ENCODE peak calls at places on chromosome 3, in four cellular contexts. W, D, Y and C are unnamed samples.
A peak's percentile ranks its signal among the peaks of the same experiment; 100 is the strongest.

GRCh38 chr3:142649996-142650693 is 54.0 kb downstream of the PLS1 start:
- DNase-seq in W (no peak), Y (no peak), D (no peak), C (no peak)

GRCh38 chr3:46501702-46502101 is 3.9 kb downstream of the RTP3 start:
- DNase-seq in D (no peak), Y (no peak), W (no peak), C (no peak)

GRCh38 chr3:23480324-23480704 is 277.2 kb downstream of the UBE2E2 start:
- DNase-seq in D (no peak), Y (no peak), W (peak; percentile 38), C (no peak)

GRCh38 chr3:158731938-158732855 is at the start of gene RARRES1:
- DNase-seq in W (peak; percentile 64), Y (no peak), D (no peak), C (no peak)

GRCh38 chr3:169579086-169579485 is 84.4 kb downstream of the MECOM start:
- DNase-seq in Y (no peak), D (no peak), W (no peak), C (no peak)

GRCh38 chr3:65876028-65876420 is 162.7 kb downstream of the MAGI1 start:
- DNase-seq in Y (no peak), D (no peak), W (no peak), C (no peak)

GRCh38 chr3:139088462-139089324 is 44.0 kb upstream of the PRR23C start:
- DNase-seq in D (no peak), Y (no peak), W (no peak), C (no peak)

GRCh38 chr3:187935623-187936156 is 190.4 kb upstream of the BCL6 start:
- DNase-seq in W (no peak), Y (no peak), D (no peak), C (no peak)

GRCh38 chr3:43296565-43296964 is 10.2 kb downstream of the SNRK start:
- DNase-seq in Y (peak; percentile 13), W (no peak), D (no peak), C (no peak)

GRCh38 chr3:113947372-113948014 is at the start of gene ZDHHC23:
- DNase-seq in Y (peak; percentile 59), W (peak; percentile 68), D (peak; percentile 40), C (peak; percentile 78)

GRCh38 chr3:12288466-12289129 is at the start of gene PPARG:
- DNase-seq in W (peak; percentile 30), D (peak; percentile 54), Y (no peak), C (peak; percentile 51)

GRCh38 chr3:16441306-16441898 is 72.1 kb downstream of the RFTN1 start:
- DNase-seq in W (no peak), Y (no peak), D (no peak), C (no peak)

GRCh38 chr3:134376786-134377431 is 2.7 kb upstream of the AMOTL2 start:
- DNase-seq in D (no peak), Y (no peak), W (no peak), C (no peak)

GRCh38 chr3:39232859-39233258 is 40.5 kb upstream of the XIRP1 start:
- DNase-seq in D (no peak), W (no peak), Y (no peak), C (no peak)
- TF ChIP-seq ELF4 in D (no peak), W (no peak), Y (no peak), C (no peak)

DNA sequence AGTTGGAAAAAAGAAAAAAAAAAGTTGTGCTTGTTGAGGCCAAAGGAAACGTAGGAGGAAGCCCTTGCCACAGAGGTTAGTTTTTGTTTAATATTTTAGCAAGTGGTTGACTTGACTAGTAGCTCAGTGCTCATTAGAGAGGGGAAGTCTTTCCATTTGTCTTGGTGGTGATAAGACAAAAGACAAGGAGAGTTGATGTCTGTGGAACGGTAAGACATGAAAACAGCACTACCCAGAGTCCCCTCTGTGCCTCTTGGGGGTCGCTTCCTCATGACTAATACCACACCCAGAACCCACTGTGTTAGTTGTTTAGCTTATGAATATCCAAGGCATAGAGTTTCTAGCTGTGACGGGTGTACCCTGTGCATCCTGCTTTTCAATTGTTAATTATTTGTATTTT is 211.4 kb downstream of the ITPR1 start:
- DNase-seq in D (no peak), Y (no peak), W (no peak), C (no peak)
- TF ChIP-seq ELF4 in D (no peak), Y (no peak), W (no peak), C (no peak)

GRCh38 chr3:39910828-39911464 is 101.5 kb downstream of the MYRIP start:
- DNase-seq in Y (no peak), W (no peak), D (peak; percentile 86), C (no peak)

GRCh38 chr3:39910135-39910534 is 100.7 kb downstream of the MYRIP start:
- DNase-seq in W (no peak), Y (no peak), D (no peak), C (no peak)

GRCh38 chr3:39907981-39908380 is 98.6 kb downstream of the MYRIP start:
- DNase-seq in Y (no peak), W (no peak), D (no peak), C (no peak)

GRCh38 chr3:39915027-39915426 is 105.6 kb downstream of the MYRIP start:
- DNase-seq in W (no peak), Y (no peak), D (no peak), C (no peak)

DNA sequence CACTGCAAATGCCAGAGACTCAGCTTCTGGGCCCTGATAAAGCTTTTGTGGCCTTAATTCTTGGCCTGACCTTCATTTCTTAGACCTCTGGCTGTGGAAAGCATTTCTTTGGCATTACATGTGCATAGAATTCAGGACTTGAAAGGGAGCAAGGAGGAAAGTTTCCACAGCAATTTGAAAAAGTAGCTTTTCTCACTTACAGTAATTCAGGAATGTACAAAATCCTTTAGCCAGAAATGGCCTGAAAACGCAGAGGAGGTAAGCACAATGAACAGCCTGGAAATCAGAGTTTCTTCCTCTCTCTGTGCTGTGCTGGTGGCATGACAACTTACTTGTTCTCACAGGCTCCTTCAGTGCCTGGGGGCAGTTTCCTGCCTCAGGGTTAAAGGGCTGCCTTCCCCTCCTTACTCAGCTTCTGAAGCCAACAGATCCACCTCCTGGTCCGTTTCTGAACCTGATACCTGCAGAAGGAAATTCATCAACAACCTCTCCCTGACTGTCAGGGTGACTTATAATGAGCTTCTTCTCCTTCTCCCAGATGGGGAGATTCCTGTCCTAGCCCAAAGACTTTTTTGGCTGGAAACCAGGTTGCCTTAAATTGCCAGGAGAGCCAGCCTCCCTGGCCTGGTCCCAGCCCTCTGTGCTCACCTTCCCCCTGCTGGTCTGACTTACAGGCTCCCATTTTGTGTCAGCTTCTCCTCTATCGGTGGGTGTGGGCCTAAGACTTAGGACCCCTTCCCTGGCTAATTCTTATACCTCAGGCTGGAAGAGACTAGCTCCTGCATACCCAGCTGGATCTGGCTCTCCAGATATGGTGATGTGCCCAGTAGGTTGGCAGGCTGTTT is 102.3 kb downstream of the MYRIP start:
- DNase-seq in D (peak; percentile 23), W (peak; percentile 18), Y (no peak), C (no peak)
- TF ChIP-seq ELF4 in D (no peak), W (no peak), Y (no peak), C (no peak)

GRCh38 chr3:115402651-115403050 is 220.7 kb upstream of the GAP43 start:
- DNase-seq in D (no peak), Y (no peak), W (no peak), C (no peak)

GRCh38 chr3:115401298-115401697 is 222.0 kb upstream of the GAP43 start:
- DNase-seq in W (no peak), D (no peak), Y (no peak), C (no peak)

GRCh38 chr3:115399751-115400150 is 223.6 kb upstream of the GAP43 start:
- DNase-seq in W (no peak), Y (no peak), D (no peak), C (no peak)

GRCh38 chr3:115403791-115404190 is 219.5 kb upstream of the GAP43 start:
- DNase-seq in D (no peak), Y (no peak), W (no peak), C (no peak)

DNA sequence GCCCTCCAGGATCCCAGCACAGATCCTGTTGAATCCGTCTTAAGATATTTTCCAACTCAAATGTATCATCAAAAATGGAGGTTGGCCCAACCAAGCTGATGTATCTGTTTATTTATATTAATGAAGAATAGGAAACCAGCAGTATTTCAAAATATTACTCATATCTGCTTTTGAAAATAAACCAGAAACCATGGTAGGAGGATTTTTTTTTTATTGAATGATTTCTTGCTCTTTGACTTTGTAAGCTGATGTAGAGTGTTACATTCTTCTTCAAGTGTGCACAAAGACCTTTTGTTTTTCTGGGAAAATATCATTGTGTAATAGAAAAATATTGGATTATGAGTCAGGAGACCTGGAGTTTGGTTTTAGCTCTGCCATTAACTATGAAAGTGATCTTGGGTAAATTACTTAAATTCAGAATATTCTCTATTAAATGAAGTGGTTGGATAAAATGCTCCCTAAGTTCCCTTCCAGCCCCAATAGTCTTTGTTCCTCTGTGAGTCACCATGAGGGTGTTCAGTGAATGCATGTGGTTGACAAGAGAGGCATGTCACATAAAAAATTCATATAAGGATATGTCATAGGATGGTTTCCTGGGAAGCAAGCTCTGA is 221.3 kb upstream of the GAP43 start:
- DNase-seq in D (no peak), Y (no peak), W (no peak), C (no peak)
- TF ChIP-seq ELF4 in D (no peak), Y (no peak), W (no peak), C (no peak)